ENCODE peak calls at places on chromosomes 6 and 20, in eight cellular contexts. X, V, T, U, W, S, P and Y are unnamed samples. For H3K9me3, the result is how much of the 10 kb centered on the place peaks cover.

GRCh38 chr6:121439456-121440250 is 4.2 kb downstream of the GJA1 start:
- DNase-seq in U (peak), S (peak), X (no peak), W (no peak), P (peak), V (no peak), T (no peak), Y (no peak)

GRCh38 chr6:142331075-142331551 is 29.3 kb downstream of the ADGRG6 start:
- DNase-seq in S (no peak), W (no peak), X (peak), U (peak), V (no peak), P (peak), T (no peak), Y (no peak)

GRCh38 chr6:62057300-62057699 is 228.7 kb downstream of the KHDRBS2 start:
- DNase-seq in S (no peak), W (no peak), U (no peak), P (no peak), X (no peak), T (no peak), V (no peak), Y (no peak)

GRCh38 chr6:90460067-90460466 is 126.8 kb downstream of the MAP3K7 start:
- DNase-seq in T (no peak), V (no peak), U (no peak), P (no peak), S (no peak), W (no peak), X (no peak), Y (no peak)

GRCh38 chr6:53984163-53984562 is 127.1 kb upstream of the MLIP start:
- DNase-seq in S (peak), U (peak), X (peak), T (peak), W (no peak), P (peak), V (no peak), Y (no peak)

GRCh38 chr6:60952500-60952899 is 1333.5 kb downstream of the KHDRBS2 start:
- DNase-seq in W (no peak), X (no peak), T (peak), P (no peak), V (no peak), U (no peak), S (no peak), Y (no peak)

GRCh38 chr6:36692861-36693702 is 4.5 kb upstream of the RAB44 start:
- DNase-seq in S (no peak), U (peak), V (no peak), W (no peak), T (no peak), P (no peak), X (no peak), Y (peak)

GRCh38 chr6:117483645-117484016 is 1.2 kb downstream of the DCBLD1 start:
- DNase-seq in P (peak), T (peak), X (peak), S (peak), V (peak), U (peak), W (no peak), Y (no peak)

GRCh38 chr6:389622-390021 is 1.9 kb upstream of the IRF4 start:
- DNase-seq in W (no peak), X (no peak), S (no peak), P (no peak), U (no peak), T (peak), V (peak), Y (peak)

GRCh38 chr6:122994256-122994655 is 1.8 kb upstream of the CLVS2 start:
- DNase-seq in S (no peak), T (no peak), U (no peak), W (no peak), P (no peak), V (no peak), X (no peak), Y (no peak)

GRCh38 chr20:53707341-53708102 is 113.9 kb upstream of the ZNF217 start:
- DNase-seq in P (peak), X (no peak), S (peak), T (peak), W (no peak), V (no peak), U (peak), Y (no peak)

GRCh38 chr6:44250067-44250717 is 3.3 kb downstream of the HSP90AB1 start:
- DNase-seq in V (no peak), P (no peak), T (no peak), X (no peak), W (no peak), U (no peak), S (no peak), Y (no peak)

GRCh38 chr20:56779452-56780143 is 150.5 kb downstream of the TFAP2C start:
- DNase-seq in S (no peak), P (no peak), T (no peak), W (no peak), U (no peak), X (no peak), V (no peak), Y (peak)

GRCh38 chr6:14873781-14874446 is 372.0 kb upstream of the JARID2 start:
- DNase-seq in T (no peak), X (no peak), U (no peak), P (no peak), V (no peak), W (no peak), S (no peak), Y (no peak)

GRCh38 chr6:111306104-111306888 is 176.7 kb downstream of the REV3L start:
- DNase-seq in X (no peak), V (no peak), W (no peak), U (no peak), P (no peak), T (peak), S (no peak), Y (peak)

GRCh38 chr6:123681957-123682462 is 45.3 kb upstream of the TRDN start:
- DNase-seq in W (no peak), S (no peak), P (no peak), U (no peak), X (no peak), V (peak), T (no peak), Y (no peak)

GRCh38 chr6:129032602-129033001 is 149.7 kb downstream of the LAMA2 start:
- DNase-seq in S (peak), V (no peak), P (no peak), T (no peak), U (peak), W (no peak), X (no peak), Y (no peak)

GRCh38 chr6:36608788-36609563 is 14.8 kb downstream of the SRSF3 start:
- DNase-seq in S (no peak), X (peak), W (no peak), P (no peak), U (peak), V (no peak), T (no peak), Y (no peak)

GRCh38 chr6:52416629-52417151 is 3.5 kb upstream of the EFHC1 start:
- DNase-seq in T (peak), V (peak), W (no peak), X (peak), P (peak), S (peak), U (peak), Y (peak)

GRCh38 chr6:154504865-154505449 is 5.5 kb downstream of the CNKSR3 start:
- DNase-seq in W (no peak), V (no peak), P (no peak), U (no peak), T (no peak), S (no peak), X (no peak), Y (no peak)

GRCh38 chr6:116200619-116201249 is 53.1 kb downstream of the TSPYL4 start:
- DNase-seq in U (no peak), X (no peak), V (no peak), S (peak), W (no peak), T (no peak), P (no peak), Y (no peak)

GRCh38 chr20:41149679-41150131 is 12.4 kb downstream of the PLCG1 start:
- DNase-seq in P (peak), W (peak), T (peak), X (peak), V (no peak), S (no peak), U (peak), Y (no peak)

GRCh38 chr20:62254021-62254724 is 15.9 kb downstream of the OSBPL2 start:
- DNase-seq in W (no peak), X (no peak), U (no peak), P (no peak), T (no peak), V (no peak), S (no peak), Y (no peak)

GRCh38 chr6:136014454-136015421 is 163.2 kb downstream of the PDE7B start:
- DNase-seq in V (no peak), X (no peak), U (peak), P (peak), T (peak), S (peak), W (no peak), Y (peak)

GRCh38 chr6:36590237-36590636 is 3.9 kb upstream of the SRSF3 start:
- DNase-seq in S (peak), V (no peak), X (peak), T (peak), P (peak), W (no peak), U (peak), Y (no peak)

GRCh38 chr6:107811591-107812218 is 12.4 kb downstream of the SCML4 start:
- DNase-seq in P (peak), W (no peak), T (peak), V (no peak), S (no peak), U (peak), X (no peak), Y (peak)

GRCh38 chr6:47922391-47922790 is 140.6 kb downstream of the OPN5 start:
- DNase-seq in T (no peak), S (no peak), X (no peak), U (no peak), W (no peak), P (no peak), V (no peak), Y (peak)

GRCh38 chr6:98957440-98957839 is 9.7 kb upstream of the FBXL4 start:
- DNase-seq in W (peak), T (peak), X (peak), U (peak), V (no peak), S (peak), P (peak), Y (no peak)

GRCh38 chr20:58717278-58718091 is 24.9 kb downstream of the NPEPL1 start:
- DNase-seq in X (no peak), T (no peak), P (no peak), S (no peak), U (no peak), W (peak), V (no peak), Y (peak)

GRCh38 chr20:62369508-62370114 is 2.5 kb upstream of the LAMA5 start:
- DNase-seq in S (no peak), V (no peak), P (no peak), W (no peak), X (no peak), U (no peak), T (peak), Y (no peak)

GRCh38 chr6:146697921-146698320 is 99.1 kb downstream of the ADGB start:
- DNase-seq in P (no peak), V (no peak), U (no peak), S (no peak), T (no peak), W (no peak), X (no peak), Y (no peak)

GRCh38 chr6:31025595-31025994 is 15.3 kb downstream of the MUC22 start:
- DNase-seq in T (no peak), W (no peak), P (no peak), X (no peak), U (no peak), S (no peak), V (no peak), Y (no peak)

GRCh38 chr6:167856999-167857660 is 30.4 kb downstream of the AFDN start:
- DNase-seq in X (peak), P (peak), W (no peak), U (peak), V (no peak), T (no peak), S (no peak), Y (no peak)

GRCh38 chr6:34953084-34954025 is 64.3 kb downstream of the ANKS1A start:
- DNase-seq in X (peak), T (peak), U (peak), P (peak), W (no peak), S (peak), V (no peak), Y (no peak)

GRCh38 chr6:166435574-166435973 is 52.8 kb upstream of the MPC1 start:
- DNase-seq in V (no peak), U (peak), W (no peak), T (no peak), X (no peak), S (no peak), P (no peak), Y (no peak)

GRCh38 chr6:157625764-157626163 is 197.3 kb upstream of the SNX9 start:
- DNase-seq in W (no peak), U (peak), V (no peak), X (no peak), S (no peak), T (no peak), P (no peak), Y (no peak)

DNA sequence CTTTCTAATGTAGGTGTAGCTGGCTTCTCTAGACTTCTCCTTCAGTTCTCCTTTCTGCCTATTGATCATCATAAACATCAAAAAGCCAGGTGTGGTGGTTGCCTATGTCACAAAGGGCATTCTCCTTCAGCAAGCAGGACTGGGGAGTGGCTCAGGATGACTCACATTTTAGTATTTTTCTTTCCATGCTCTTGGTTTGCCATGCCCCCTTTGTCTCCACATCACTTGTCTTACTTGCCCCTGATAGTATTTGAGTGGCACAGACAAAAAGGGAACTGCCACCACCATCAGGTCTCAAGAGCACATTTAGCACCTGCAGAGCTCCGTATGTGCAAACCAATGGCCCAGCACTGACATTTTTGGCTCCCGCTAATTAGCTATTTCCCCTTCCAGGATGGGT is 698.8 kb downstream of the DHX35 start:
- DNase-seq in P (no peak), T (no peak), U (peak), W (no peak), X (no peak), V (no peak), S (no peak), Y (no peak)
- H3K9ac ChIP-seq in P (no peak), T (no peak), U (no peak), W (no peak), X (no peak), V (no peak), S (no peak), Y (no peak)

GRCh38 chr6:17930321-17930993 is 57.0 kb downstream of the KIF13A start:
- DNase-seq in W (no peak), U (peak), T (no peak), P (peak), S (no peak), V (no peak), X (peak), Y (no peak)

GRCh38 chr6:17923401-17923863 is 64.0 kb downstream of the KIF13A start:
- DNase-seq in X (no peak), U (peak), W (no peak), P (no peak), S (no peak), T (no peak), V (no peak), Y (no peak)

GRCh38 chr6:17931227-17931626 is 56.2 kb downstream of the KIF13A start:
- DNase-seq in V (no peak), X (no peak), P (no peak), W (no peak), U (no peak), S (no peak), T (no peak), Y (no peak)

GRCh38 chr6:17928514-17929430 is 58.7 kb downstream of the KIF13A start:
- DNase-seq in S (peak), T (peak), W (no peak), U (peak), X (peak), V (no peak), P (peak), Y (no peak)

DNA sequence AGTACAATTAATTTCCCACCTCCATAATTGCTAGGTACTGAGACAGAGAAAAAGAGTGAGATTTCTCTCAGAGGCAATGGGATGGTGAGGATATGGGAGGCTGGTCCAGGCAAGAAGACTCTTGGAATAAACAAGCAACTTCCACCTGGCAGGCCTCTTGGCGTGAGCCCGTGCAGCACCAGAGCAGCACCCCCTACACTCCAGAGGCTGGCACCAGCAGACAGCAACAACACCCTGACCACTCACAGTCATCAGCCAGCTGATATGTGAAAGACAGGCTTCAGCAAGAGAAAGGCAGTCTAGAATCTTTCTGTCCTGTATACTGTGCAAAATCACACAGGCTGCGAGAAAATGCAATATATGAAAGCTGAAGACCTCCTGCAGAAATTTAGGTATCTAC is 59.7 kb downstream of the KIF13A start:
- DNase-seq in P (no peak), V (no peak), U (no peak), X (no peak), S (no peak), W (no peak), T (no peak), Y (no peak)
- H3K9me3 ChIP-seq in P (under half), V (under half), U (under half), X (under half), S (under half), W (under half), T (under half), Y (under half)

DNA sequence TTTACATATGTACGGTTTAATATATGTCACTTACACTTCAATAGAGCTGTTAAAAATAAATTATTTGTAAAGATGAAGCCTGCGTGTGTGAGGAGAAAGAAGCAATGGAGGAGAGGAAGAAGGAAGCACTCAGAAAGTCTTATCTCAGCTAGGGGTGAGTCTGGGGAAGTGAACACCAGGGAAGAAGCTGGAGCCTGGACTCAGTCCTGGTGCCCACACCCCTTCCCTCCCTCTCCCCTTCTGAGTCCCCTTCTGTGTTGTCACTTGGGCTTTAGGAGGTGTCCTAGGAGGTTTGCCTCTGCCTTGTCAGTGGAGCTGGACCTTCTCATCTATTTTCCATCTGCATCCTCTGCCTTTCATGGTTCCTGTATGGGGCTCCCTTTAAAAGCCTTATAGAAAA is 1.9 kb downstream of the SIRPB2 start:
- DNase-seq in P (no peak), W (no peak), X (no peak), T (no peak), S (no peak), V (no peak), U (no peak), Y (no peak)
- H3K4me3 ChIP-seq in P (no peak), W (no peak), X (no peak), T (peak), S (no peak), V (no peak), U (no peak), Y (no peak)

DNA sequence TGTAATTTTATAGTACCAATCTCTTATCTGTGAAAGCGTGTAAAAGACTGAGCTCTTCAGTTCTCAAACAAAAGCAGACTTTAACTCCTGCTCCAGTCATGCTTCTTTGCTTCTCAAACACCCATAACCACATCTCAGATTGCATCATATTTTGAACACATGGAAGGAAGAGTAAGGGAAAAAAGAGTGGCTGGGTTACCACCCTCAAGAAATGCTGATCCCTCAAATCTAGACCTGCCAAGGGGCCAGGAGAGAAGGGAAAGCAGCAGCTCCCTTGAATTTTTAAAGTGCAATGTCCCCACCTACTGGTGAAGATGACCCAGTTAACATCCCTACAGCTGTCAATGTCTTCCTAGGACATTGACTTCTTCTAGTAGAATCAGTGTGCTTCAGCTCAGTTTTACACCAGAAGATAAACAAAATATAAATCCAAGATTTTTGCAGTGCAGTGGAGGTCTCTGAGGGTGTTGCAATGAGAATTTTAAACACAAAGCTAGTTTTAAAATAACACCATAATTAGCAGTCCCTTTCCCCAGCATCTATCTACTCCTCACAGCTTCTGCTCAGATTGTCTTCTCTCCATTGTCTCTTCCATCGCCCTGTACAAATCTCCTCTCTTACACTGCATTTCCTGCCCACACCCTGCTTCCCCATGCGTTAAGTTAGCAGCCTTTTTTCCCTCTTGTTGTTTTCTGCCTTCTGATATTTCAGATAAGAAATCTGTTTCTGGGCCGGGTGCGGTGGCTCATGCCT is 22.6 kb upstream of the HLA-DQB2 start:
- DNase-seq in P (peak), W (no peak), V (peak), T (peak), U (peak), S (peak), X (peak), Y (peak)
- H3K9ac ChIP-seq in P (no peak), W (no peak), V (no peak), T (no peak), U (no peak), S (no peak), X (no peak), Y (no peak)

GRCh38 chr6:18820725-18821124 is 433.6 kb downstream of the RNF144B start:
- DNase-seq in W (no peak), U (no peak), S (no peak), X (no peak), T (no peak), P (no peak), V (no peak), Y (no peak)
- H3K9me3 ChIP-seq in W (under half), U (under half), S (half or more), X (half or more), T (under half), P (half or more), V (under half), Y (under half)

GRCh38 chr6:148747493-148748160 is 797 bp downstream of the UST start:
- DNase-seq in V (no peak), P (peak), X (no peak), U (peak), T (peak), W (peak), S (peak), Y (peak)
- H3K4me3 ChIP-seq in V (peak), P (peak), X (no peak), U (peak), T (peak), W (peak), S (peak), Y (peak)